ENCODE peak calls at places on chromosomes 11 and 22, in seven cellular contexts. One of them, this sample, is unnamed.

GRCh38 chr11:18749681-18750319 is 23.8 kb upstream of the IGSF22 start:
- DNase-seq in AG04450: peak; percentile 29
- DNase-seq in endothelial cell of umbilical vein: peak; percentile 84
- DNase-seq in lung: no peak
- DNase-seq in SK-N-SH: peak; percentile 38
- DNase-seq in LNCaP clone FGC: no peak
- DNase-seq in cardiac fibroblast: peak; percentile 74
- DNase-seq in this sample: no peak

GRCh38 chr22:43535741-43536140 is 123.9 kb downstream of the MPPED1 start:
- DNase-seq in AG04450: no peak
- DNase-seq in endothelial cell of umbilical vein: no peak
- DNase-seq in lung: no peak
- DNase-seq in SK-N-SH: no peak
- DNase-seq in LNCaP clone FGC: no peak
- DNase-seq in cardiac fibroblast: no peak
- DNase-seq in this sample: no peak

GRCh38 chr11:45100338-45100737 is 46.1 kb upstream of the PRDM11 start:
- DNase-seq in AG04450: no peak
- DNase-seq in endothelial cell of umbilical vein: peak; percentile 22
- DNase-seq in lung: peak; percentile 27
- DNase-seq in SK-N-SH: peak; percentile 51
- DNase-seq in LNCaP clone FGC: no peak
- DNase-seq in cardiac fibroblast: peak; percentile 56
- DNase-seq in this sample: no peak

GRCh38 chr11:78227906-78228305 is 39.2 kb downstream of the USP35 start:
- DNase-seq in AG04450: no peak
- DNase-seq in endothelial cell of umbilical vein: no peak
- DNase-seq in lung: no peak
- DNase-seq in SK-N-SH: no peak
- DNase-seq in LNCaP clone FGC: no peak
- DNase-seq in cardiac fibroblast: no peak
- DNase-seq in this sample: peak; percentile 62

GRCh38 chr11:46977038-46977818 is 40.7 kb downstream of the CSTPP1 start:
- DNase-seq in AG04450: no peak
- DNase-seq in endothelial cell of umbilical vein: no peak
- DNase-seq in lung: no peak
- DNase-seq in SK-N-SH: no peak
- DNase-seq in LNCaP clone FGC: no peak
- DNase-seq in cardiac fibroblast: no peak
- DNase-seq in this sample: no peak

GRCh38 chr11:69654001-69654659 is 13.2 kb downstream of the CCND1 start:
- DNase-seq in AG04450: no peak
- DNase-seq in endothelial cell of umbilical vein: no peak
- DNase-seq in lung: no peak
- DNase-seq in SK-N-SH: peak; percentile 59
- DNase-seq in LNCaP clone FGC: peak; percentile 82
- DNase-seq in cardiac fibroblast: no peak
- DNase-seq in this sample: no peak

GRCh38 chr22:31611065-31611760 is 50.8 kb downstream of the PISD start:
- DNase-seq in AG04450: no peak
- DNase-seq in endothelial cell of umbilical vein: peak; percentile 32
- DNase-seq in lung: no peak
- DNase-seq in SK-N-SH: peak; percentile 74
- DNase-seq in LNCaP clone FGC: no peak
- DNase-seq in cardiac fibroblast: peak; percentile 78
- DNase-seq in this sample: no peak

GRCh38 chr11:471468-472145 is 21.5 kb downstream of the PTDSS2 start:
- DNase-seq in AG04450: no peak
- DNase-seq in endothelial cell of umbilical vein: no peak
- DNase-seq in lung: no peak
- DNase-seq in SK-N-SH: no peak
- DNase-seq in LNCaP clone FGC: no peak
- DNase-seq in cardiac fibroblast: no peak
- DNase-seq in this sample: no peak

GRCh38 chr22:49547751-49548239 is 279.9 kb downstream of the BRD1 start:
- DNase-seq in AG04450: no peak
- DNase-seq in endothelial cell of umbilical vein: no peak
- DNase-seq in lung: no peak
- DNase-seq in SK-N-SH: no peak
- DNase-seq in LNCaP clone FGC: no peak
- DNase-seq in cardiac fibroblast: no peak
- DNase-seq in this sample: no peak

GRCh38 chr11:67265633-67266423 is 445 bp upstream of the GRK2 start:
- DNase-seq in AG04450: no peak
- DNase-seq in endothelial cell of umbilical vein: peak; percentile 45
- DNase-seq in lung: peak; percentile 81
- DNase-seq in SK-N-SH: peak; percentile 94
- DNase-seq in LNCaP clone FGC: no peak
- DNase-seq in cardiac fibroblast: peak; percentile 70
- DNase-seq in this sample: peak; percentile 90

GRCh38 chr11:70462818-70463477 is 64.6 kb downstream of the CTTN start:
- DNase-seq in AG04450: no peak
- DNase-seq in endothelial cell of umbilical vein: no peak
- DNase-seq in lung: no peak
- DNase-seq in SK-N-SH: no peak
- DNase-seq in LNCaP clone FGC: no peak
- DNase-seq in cardiac fibroblast: no peak
- DNase-seq in this sample: no peak

GRCh38 chr11:71372693-71373657 is 75.2 kb downstream of the DHCR7 start:
- DNase-seq in AG04450: peak; percentile 1
- DNase-seq in endothelial cell of umbilical vein: no peak
- DNase-seq in lung: no peak
- DNase-seq in SK-N-SH: no peak
- DNase-seq in LNCaP clone FGC: no peak
- DNase-seq in cardiac fibroblast: peak; percentile 43
- DNase-seq in this sample: no peak

GRCh38 chr11:7892059-7892699 is 38.9 kb downstream of the OR10A6 start:
- DNase-seq in AG04450: peak; percentile 63
- DNase-seq in endothelial cell of umbilical vein: peak; percentile 11
- DNase-seq in lung: no peak
- DNase-seq in SK-N-SH: no peak
- DNase-seq in LNCaP clone FGC: no peak
- DNase-seq in cardiac fibroblast: peak; percentile 75
- DNase-seq in this sample: peak; percentile 17

GRCh38 chr11:94194712-94195111 is 66.1 kb downstream of the PANX1 start:
- DNase-seq in AG04450: no peak
- DNase-seq in endothelial cell of umbilical vein: no peak
- DNase-seq in lung: no peak
- DNase-seq in SK-N-SH: no peak
- DNase-seq in LNCaP clone FGC: no peak
- DNase-seq in cardiac fibroblast: no peak
- DNase-seq in this sample: no peak

GRCh38 chr11:12179521-12179920 is 69.1 kb downstream of the MICAL2 start:
- DNase-seq in AG04450: no peak
- DNase-seq in endothelial cell of umbilical vein: no peak
- DNase-seq in lung: no peak
- DNase-seq in SK-N-SH: no peak
- DNase-seq in LNCaP clone FGC: no peak
- DNase-seq in cardiac fibroblast: no peak
- DNase-seq in this sample: no peak

GRCh38 chr22:47543447-47543846 is 781.0 kb downstream of the TBC1D22A start:
- DNase-seq in AG04450: no peak
- DNase-seq in endothelial cell of umbilical vein: no peak
- DNase-seq in lung: peak; percentile 14
- DNase-seq in SK-N-SH: no peak
- DNase-seq in LNCaP clone FGC: no peak
- DNase-seq in cardiac fibroblast: no peak
- DNase-seq in this sample: no peak

DNA sequence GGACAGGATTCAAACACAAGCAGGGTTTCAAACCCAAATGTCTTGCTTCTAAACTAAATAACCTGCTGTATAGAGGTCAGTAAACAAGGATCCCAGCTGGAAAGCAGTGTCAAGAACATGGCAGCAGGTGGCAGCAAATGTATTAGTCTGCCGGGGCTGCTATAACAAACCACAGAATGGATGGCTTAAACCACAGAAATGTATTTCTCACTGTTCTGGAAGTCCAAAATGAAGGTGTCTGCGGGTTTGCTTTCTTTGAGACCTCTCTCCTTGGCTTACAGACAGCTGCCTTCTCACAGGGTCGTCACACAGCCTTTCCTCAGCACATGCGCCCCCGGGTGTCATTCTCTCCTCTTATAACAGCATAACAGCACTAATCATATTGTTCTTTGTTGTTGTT is 65.1 kb upstream of the LRRC55 start:
- DNase-seq in AG04450: peak; percentile 18
- DNase-seq in endothelial cell of umbilical vein: peak; percentile 57
- DNase-seq in lung: no peak
- DNase-seq in SK-N-SH: peak; percentile 28
- DNase-seq in LNCaP clone FGC: no peak
- DNase-seq in cardiac fibroblast: peak; percentile 67
- DNase-seq in this sample: peak; percentile 7
- TF ChIP-seq CTCF in AG04450: peak; percentile 58
- TF ChIP-seq CTCF in endothelial cell of umbilical vein: peak; percentile 44
- TF ChIP-seq CTCF in lung: peak; percentile 44
- TF ChIP-seq CTCF in SK-N-SH: peak; percentile 53
- TF ChIP-seq CTCF in LNCaP clone FGC: peak; percentile 91
- TF ChIP-seq CTCF in cardiac fibroblast: peak; percentile 64
- TF ChIP-seq CTCF in this sample: peak; percentile 54

GRCh38 chr22:20588092-20588842 is 80.9 kb downstream of the MED15 start:
- DNase-seq in AG04450: no peak
- DNase-seq in endothelial cell of umbilical vein: no peak
- DNase-seq in lung: no peak
- DNase-seq in SK-N-SH: no peak
- DNase-seq in LNCaP clone FGC: no peak
- DNase-seq in cardiac fibroblast: no peak
- DNase-seq in this sample: no peak
- TF ChIP-seq CTCF in AG04450: no peak
- TF ChIP-seq CTCF in endothelial cell of umbilical vein: no peak
- TF ChIP-seq CTCF in lung: no peak
- TF ChIP-seq CTCF in SK-N-SH: no peak
- TF ChIP-seq CTCF in LNCaP clone FGC: no peak
- TF ChIP-seq CTCF in cardiac fibroblast: no peak
- TF ChIP-seq CTCF in this sample: no peak

DNA sequence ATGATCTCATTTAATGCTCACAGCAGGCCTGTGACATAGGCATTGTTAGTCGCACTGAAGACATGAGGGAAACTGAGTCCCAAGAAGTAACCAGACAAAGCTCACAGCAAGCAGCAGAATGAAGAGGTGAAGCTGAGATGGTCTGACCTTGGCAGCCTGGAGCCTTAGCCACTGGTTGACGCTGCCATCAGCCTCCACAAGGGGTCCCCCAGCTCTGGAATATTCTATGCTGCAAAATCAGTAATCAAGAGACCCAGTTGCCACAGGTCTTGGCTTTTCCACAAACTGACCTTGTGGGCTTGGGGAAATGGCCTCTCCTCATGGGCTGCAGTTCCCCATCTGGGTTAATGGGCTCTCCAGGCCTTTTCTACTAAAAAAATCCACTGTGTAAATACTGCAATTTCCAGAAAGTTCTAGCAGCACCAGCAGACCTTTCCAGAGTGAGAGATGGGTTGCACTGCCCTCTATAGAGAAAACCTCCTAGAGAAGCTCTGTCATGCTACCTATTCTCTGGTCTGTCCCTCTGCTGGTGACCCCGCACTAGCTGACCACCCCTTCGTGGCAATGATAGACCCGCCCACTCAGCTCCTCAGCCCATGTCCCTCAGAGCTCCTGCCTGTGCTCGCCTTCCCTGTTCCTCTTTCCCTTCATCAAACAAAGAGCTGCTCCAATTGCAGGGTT is 22.6 kb upstream of the ISX start:
- DNase-seq in AG04450: no peak
- DNase-seq in endothelial cell of umbilical vein: no peak
- DNase-seq in lung: no peak
- DNase-seq in SK-N-SH: no peak
- DNase-seq in LNCaP clone FGC: no peak
- DNase-seq in cardiac fibroblast: no peak
- DNase-seq in this sample: peak; percentile 24
- TF ChIP-seq CTCF in AG04450: no peak
- TF ChIP-seq CTCF in endothelial cell of umbilical vein: no peak
- TF ChIP-seq CTCF in lung: no peak
- TF ChIP-seq CTCF in SK-N-SH: peak; percentile 37
- TF ChIP-seq CTCF in LNCaP clone FGC: peak; percentile 43
- TF ChIP-seq CTCF in cardiac fibroblast: no peak
- TF ChIP-seq CTCF in this sample: peak; percentile 62

DNA sequence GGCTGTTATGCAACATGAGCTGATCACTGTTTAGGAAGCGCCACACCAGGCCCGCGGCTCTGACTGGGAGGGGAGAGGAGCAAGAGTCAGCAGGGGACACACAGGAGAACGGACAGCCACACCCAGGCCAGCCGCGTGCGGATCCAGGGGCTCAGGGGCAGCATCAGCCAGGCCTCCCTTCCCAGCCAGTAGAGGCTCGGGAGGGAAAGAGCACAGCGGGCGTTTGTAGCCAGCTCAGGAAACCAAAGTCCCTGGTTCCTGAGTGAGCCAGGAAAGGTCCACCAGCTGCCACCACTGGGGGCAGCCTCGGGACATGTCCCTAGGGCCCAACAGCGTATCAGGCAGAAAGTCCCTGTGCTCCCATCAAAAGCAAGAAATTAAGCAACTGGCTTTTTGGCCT is 71.8 kb upstream of the PITPNB start:
- DNase-seq in AG04450: no peak
- DNase-seq in endothelial cell of umbilical vein: peak; percentile 48
- DNase-seq in lung: no peak
- DNase-seq in SK-N-SH: peak; percentile 72
- DNase-seq in LNCaP clone FGC: no peak
- DNase-seq in cardiac fibroblast: peak; percentile 58
- DNase-seq in this sample: peak; percentile 68
- TF ChIP-seq CTCF in AG04450: peak; percentile 28
- TF ChIP-seq CTCF in endothelial cell of umbilical vein: peak; percentile 63
- TF ChIP-seq CTCF in lung: no peak
- TF ChIP-seq CTCF in SK-N-SH: peak; percentile 41
- TF ChIP-seq CTCF in LNCaP clone FGC: peak; percentile 27
- TF ChIP-seq CTCF in cardiac fibroblast: peak; percentile 68
- TF ChIP-seq CTCF in this sample: peak; percentile 52

GRCh38 chr11:128481135-128481534 is 106.2 kb downstream of the ETS1 start:
- DNase-seq in AG04450: peak; percentile 77
- DNase-seq in endothelial cell of umbilical vein: no peak
- DNase-seq in lung: no peak
- DNase-seq in SK-N-SH: no peak
- DNase-seq in LNCaP clone FGC: no peak
- DNase-seq in cardiac fibroblast: peak; percentile 94
- DNase-seq in this sample: no peak

GRCh38 chr11:128482092-128482491 is 105.3 kb downstream of the ETS1 start:
- DNase-seq in AG04450: no peak
- DNase-seq in endothelial cell of umbilical vein: no peak
- DNase-seq in lung: no peak
- DNase-seq in SK-N-SH: no peak
- DNase-seq in LNCaP clone FGC: no peak
- DNase-seq in cardiac fibroblast: no peak
- DNase-seq in this sample: no peak

GRCh38 chr11:128483211-128483788 is 104.1 kb downstream of the ETS1 start:
- DNase-seq in AG04450: no peak
- DNase-seq in endothelial cell of umbilical vein: no peak
- DNase-seq in lung: no peak
- DNase-seq in SK-N-SH: no peak
- DNase-seq in LNCaP clone FGC: no peak
- DNase-seq in cardiac fibroblast: no peak
- DNase-seq in this sample: peak; percentile 51

GRCh38 chr11:128482512-128483191 is 104.7 kb downstream of the ETS1 start:
- DNase-seq in AG04450: no peak
- DNase-seq in endothelial cell of umbilical vein: no peak
- DNase-seq in lung: no peak
- DNase-seq in SK-N-SH: no peak
- DNase-seq in LNCaP clone FGC: no peak
- DNase-seq in cardiac fibroblast: peak; percentile 94
- DNase-seq in this sample: peak; percentile 30

GRCh38 chr11:128484172-128484571 is 103.2 kb downstream of the ETS1 start:
- DNase-seq in AG04450: no peak
- DNase-seq in endothelial cell of umbilical vein: no peak
- DNase-seq in lung: no peak
- DNase-seq in SK-N-SH: no peak
- DNase-seq in LNCaP clone FGC: no peak
- DNase-seq in cardiac fibroblast: no peak
- DNase-seq in this sample: no peak
- TF ChIP-seq CTCF in AG04450: peak; percentile 4
- TF ChIP-seq CTCF in endothelial cell of umbilical vein: no peak
- TF ChIP-seq CTCF in lung: no peak
- TF ChIP-seq CTCF in SK-N-SH: peak; percentile 23
- TF ChIP-seq CTCF in LNCaP clone FGC: peak; percentile 59
- TF ChIP-seq CTCF in cardiac fibroblast: no peak
- TF ChIP-seq CTCF in this sample: no peak

This sample was measured in GM13977.